ENCODE peak calls at places on chromosomes 4 and X, in eight cellular contexts. J, R, K, U, X, A, S and F are unnamed samples.
A peak's percentile ranks its signal among the peaks of the same experiment; 100 is the strongest.

GRCh38 chrX:96383428-96383827 is 301.2 kb upstream of the DIAPH2 start:
- DNase-seq in K (no peak), A (no peak), X (no peak), J (no peak), S (no peak), R (no peak), U (no peak), F (no peak)

GRCh38 chr4:89829470-89830138 is 7.4 kb downstream of the SNCA start:
- DNase-seq in S (no peak), R (no peak), K (peak; percentile 30), J (no peak), U (no peak), X (no peak), A (no peak), F (no peak)

GRCh38 chr4:72067051-72067450 is 35.3 kb downstream of the NPFFR2 start:
- DNase-seq in K (no peak), S (no peak), J (no peak), X (no peak), U (no peak), R (no peak), A (no peak), F (no peak)

GRCh38 chr4:110636677-110637407 is 14.0 kb upstream of the PITX2 start:
- DNase-seq in U (no peak), X (no peak), A (no peak), J (no peak), R (no peak), S (peak; percentile 81), K (peak; percentile 26), F (peak; percentile 51)

GRCh38 chrX:15946783-15947550 is 92.4 kb upstream of the AP1S2 start:
- DNase-seq in A (no peak), K (peak; percentile 77), J (peak; percentile 49), R (no peak), S (no peak), X (no peak), U (no peak), F (no peak)

GRCh38 chr4:165368114-165368513 is 10.7 kb upstream of the CPE start:
- DNase-seq in X (no peak), K (no peak), S (no peak), R (no peak), J (no peak), U (no peak), A (no peak), F (no peak)

GRCh38 chr4:184664445-184665210 is 15.1 kb downstream of the PRIMPOL start:
- DNase-seq in K (no peak), R (no peak), J (peak; percentile 29), S (peak; percentile 55), U (peak; percentile 32), A (no peak), X (no peak), F (no peak)

GRCh38 chr4:47933798-47934197 is 19.4 kb upstream of the NFXL1 start:
- DNase-seq in J (peak; percentile 34), R (no peak), U (peak; percentile 36), A (no peak), S (no peak), X (no peak), K (peak; percentile 12), F (no peak)

GRCh38 chrX:114210879-114211278 is 373.0 kb upstream of the HTR2C start:
- DNase-seq in J (no peak), X (no peak), A (no peak), R (peak; percentile 56), K (no peak), U (no peak), S (no peak), F (no peak)

GRCh38 chr4:123325241-123325681 is 71.3 kb upstream of the SPRY1 start:
- DNase-seq in X (no peak), U (no peak), J (no peak), S (no peak), K (peak; percentile 52), R (no peak), A (no peak), F (no peak)

GRCh38 chr4:169037491-169037890 is 27.4 kb upstream of the CBR4 start:
- DNase-seq in J (no peak), S (no peak), U (no peak), K (no peak), X (no peak), R (no peak), A (no peak), F (no peak)

GRCh38 chrX:54181196-54181953 is 1.7 kb downstream of the FAM120C start:
- DNase-seq in A (no peak), S (no peak), U (no peak), J (peak; percentile 1), R (no peak), X (no peak), K (peak; percentile 70), F (no peak)

GRCh38 chrX:73903941-73904340 is 340.9 kb downstream of the CHIC1 start:
- DNase-seq in U (no peak), S (no peak), X (no peak), J (no peak), A (no peak), R (no peak), K (no peak), F (no peak)

GRCh38 chr4:179836179-179837075 is 2394.2 kb upstream of the AGA start:
- DNase-seq in U (no peak), R (no peak), S (no peak), A (no peak), X (no peak), J (no peak), K (peak; percentile 29), F (no peak)

GRCh38 chr4:112296949-112297483 is at the start of gene ALPK1:
- DNase-seq in K (peak; percentile 79), J (peak; percentile 85), R (no peak), X (no peak), S (no peak), A (no peak), U (peak; percentile 12), F (no peak)

GRCh38 chr4:89101256-89102161 is 9.8 kb upstream of the TIGD2 start:
- DNase-seq in A (no peak), J (no peak), U (no peak), K (no peak), S (no peak), R (peak; percentile 59), X (no peak), F (no peak)

GRCh38 chr4:152087335-152087734 is 326.5 kb upstream of the GATB start:
- DNase-seq in U (no peak), R (no peak), S (no peak), X (no peak), K (no peak), A (no peak), J (no peak), F (no peak)

GRCh38 chr4:154982187-154983047 is 201.3 kb downstream of the RBM46 start:
- DNase-seq in K (peak; percentile 16), U (peak; percentile 58), S (peak; percentile 79), J (peak; percentile 50), A (peak; percentile 20), R (no peak), X (no peak), F (peak; percentile 72)

DNA sequence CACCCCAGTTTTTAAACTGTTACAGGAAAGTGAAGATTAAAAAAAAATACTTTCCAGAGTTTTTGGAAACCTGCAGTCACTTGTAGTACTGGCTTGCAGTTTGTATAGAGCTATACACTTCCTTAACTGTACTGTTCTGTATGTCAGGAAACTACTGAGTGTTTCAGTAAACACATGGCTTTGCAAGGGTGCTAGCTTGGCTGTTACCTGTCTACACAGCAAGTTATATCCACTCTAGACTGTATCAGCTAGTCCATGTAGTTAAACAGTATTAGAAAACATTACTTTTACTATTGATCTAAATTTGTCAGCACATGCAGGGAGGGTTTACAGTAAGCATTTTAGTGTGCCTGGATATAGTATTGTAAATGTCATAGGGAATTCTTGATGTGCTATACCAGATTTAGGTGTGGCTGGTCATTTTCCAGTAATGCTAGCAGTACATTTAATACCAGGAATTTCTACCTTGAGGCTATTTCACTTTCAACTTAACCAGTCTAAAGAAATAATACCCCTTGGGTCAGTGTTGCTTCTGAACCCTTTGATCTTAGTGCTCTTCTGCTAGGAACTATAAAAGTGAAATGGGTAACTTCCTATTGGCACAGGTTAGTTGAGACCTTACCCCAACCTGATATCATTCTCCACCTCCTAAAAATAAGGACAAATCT is 192.3 kb upstream of the ANKRD50 start:
- DNase-seq in A (no peak), S (no peak), J (no peak), X (no peak), K (no peak), R (no peak), U (no peak), F (no peak)
- H3K27ac ChIP-seq in A (no peak overlapping the region), S (no peak overlapping the region), J (no peak overlapping the region), X (no peak overlapping the region), K (no peak overlapping the region), R (no peak overlapping the region), U (peak overlapping the region; percentile 69), F (peak overlapping the region; percentile 48)

GRCh38 chr4:95178938-95179337 is 369.8 kb downstream of the UNC5C start:
- DNase-seq in X (no peak), J (no peak), S (no peak), K (no peak), A (no peak), U (no peak), R (no peak), F (no peak)

GRCh38 chr4:95183656-95184408 is 364.9 kb downstream of the UNC5C start:
- DNase-seq in R (no peak), X (no peak), S (no peak), U (no peak), J (no peak), K (no peak), A (no peak), F (no peak)

GRCh38 chr4:95180531-95181315 is 368.1 kb downstream of the UNC5C start:
- DNase-seq in A (no peak), U (no peak), R (no peak), K (no peak), S (no peak), J (no peak), X (no peak), F (no peak)

GRCh38 chr4:95181446-95182306 is 367.1 kb downstream of the UNC5C start:
- DNase-seq in J (no peak), A (no peak), U (peak; percentile 52), R (no peak), S (peak; percentile 74), X (no peak), K (peak; percentile 80), F (no peak)
- TF ChIP-seq CTCF in J (no peak), A (no peak), U (peak; percentile 19), R (peak; percentile 4), S (peak; percentile 30), X (no peak), K (peak; percentile 30), F (no peak)

DNA sequence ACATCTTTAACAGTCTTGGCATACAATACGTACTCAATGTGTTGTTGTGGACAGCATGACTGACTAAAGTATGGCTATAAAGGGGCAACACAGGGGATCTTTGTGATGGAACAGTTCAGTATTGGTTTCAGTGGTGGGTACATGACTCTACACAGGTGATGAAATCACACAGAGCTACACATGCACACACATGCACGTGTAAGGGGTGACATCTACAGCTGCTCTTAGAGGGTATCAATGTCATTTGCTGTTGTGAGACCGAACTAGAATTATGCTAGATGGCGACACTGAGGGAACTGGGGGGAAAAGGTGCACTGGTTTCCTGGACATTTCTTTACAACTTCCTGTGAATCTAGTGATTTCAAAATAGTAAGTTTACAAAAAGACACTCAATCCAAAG is 22.1 kb downstream of the GAB3 start:
- DNase-seq in U (no peak), A (no peak), K (no peak), S (no peak), X (no peak), R (no peak), J (no peak), F (no peak)
- H3K27ac ChIP-seq in U (peak overlapping the region; percentile 71), A (no peak overlapping the region), K (no peak overlapping the region), S (no peak overlapping the region), X (no peak overlapping the region), R (peak overlapping the region; percentile 90), J (no peak overlapping the region), F (peak overlapping the region; percentile 43)

GRCh38 chrX:70774223-70774622 is 134.3 kb downstream of the TEX11 start:
- DNase-seq in S (no peak), J (no peak), R (no peak), K (no peak), U (no peak), A (no peak), X (no peak), F (no peak)

GRCh38 chrX:70769659-70770232 is 138.8 kb downstream of the TEX11 start:
- DNase-seq in J (peak; percentile 1), U (peak; percentile 8), S (no peak), R (no peak), K (no peak), A (no peak), X (no peak), F (no peak)
- TF ChIP-seq CTCF in J (peak; percentile 21), U (peak; percentile 72), S (peak; percentile 67), R (peak; percentile 26), K (peak; percentile 33), A (peak; percentile 69), X (peak; percentile 49), F (no peak)